ENCODE peak calls at places on chromosomes 7 and 10, in four cellular contexts. One of them, this sample, is unnamed.

GRCh38 chr7:152621426-152621825 is 54.5 kb downstream of the XRCC2 start:
- DNase-seq in PC-9: no peak
- DNase-seq in neural progenitor cell: no peak
- DNase-seq in BE2C: no peak
- DNase-seq in this sample: no peak

GRCh38 chr10:27550823-27551222 is 46.7 kb downstream of the RAB18 start:
- DNase-seq in neural progenitor cell: no peak
- DNase-seq in BE2C: no peak
- DNase-seq in PC-9: no peak
- DNase-seq in this sample: no peak

GRCh38 chr10:97042716-97043562 is 142.8 kb downstream of the SLIT1 start:
- DNase-seq in PC-9: no peak
- DNase-seq in BE2C: no peak
- DNase-seq in neural progenitor cell: no peak
- DNase-seq in this sample: no peak

GRCh38 chr7:47254081-47255006 is 327.6 kb downstream of the TNS3 start:
- DNase-seq in neural progenitor cell: peak; percentile 92
- DNase-seq in BE2C: peak; percentile 87
- DNase-seq in PC-9: peak; percentile 79
- DNase-seq in this sample: peak; percentile 75

GRCh38 chr7:109696723-109697122 is 1127.0 kb downstream of the DNAJB9 start:
- DNase-seq in BE2C: no peak
- DNase-seq in PC-9: no peak
- DNase-seq in neural progenitor cell: no peak
- DNase-seq in this sample: no peak

GRCh38 chr10:11353229-11353896 is 258.1 kb downstream of the USP6NL start:
- DNase-seq in BE2C: no peak
- DNase-seq in neural progenitor cell: no peak
- DNase-seq in PC-9: no peak
- DNase-seq in this sample: no peak

GRCh38 chr7:35749548-35749947 is 51.3 kb upstream of the SEPTIN7 start:
- DNase-seq in neural progenitor cell: no peak
- DNase-seq in PC-9: no peak
- DNase-seq in BE2C: no peak
- DNase-seq in this sample: no peak

GRCh38 chr7:139242741-139243281 is 11.8 kb downstream of the UBN2 start:
- DNase-seq in neural progenitor cell: no peak
- DNase-seq in BE2C: no peak
- DNase-seq in PC-9: peak; percentile 28
- DNase-seq in this sample: no peak

GRCh38 chr10:115355162-115355760 is 262.1 kb downstream of the ATRNL1 start:
- DNase-seq in neural progenitor cell: peak; percentile 85
- DNase-seq in BE2C: peak; percentile 48
- DNase-seq in PC-9: peak; percentile 20
- DNase-seq in this sample: no peak

GRCh38 chr10:42963302-42963701 is 113.6 kb upstream of the RET start:
- DNase-seq in neural progenitor cell: no peak
- DNase-seq in BE2C: no peak
- DNase-seq in PC-9: no peak
- DNase-seq in this sample: peak; percentile 36

GRCh38 chr7:22093003-22093402 is 147.3 kb upstream of the CDCA7L start:
- DNase-seq in BE2C: no peak
- DNase-seq in PC-9: no peak
- DNase-seq in neural progenitor cell: no peak
- DNase-seq in this sample: no peak

GRCh38 chr7:90272242-90272641 is 27.3 kb downstream of the CFAP69 start:
- DNase-seq in BE2C: no peak
- DNase-seq in neural progenitor cell: no peak
- DNase-seq in PC-9: no peak
- DNase-seq in this sample: no peak

GRCh38 chr10:103761075-103761920 is 94.1 kb downstream of the SH3PXD2A start:
- DNase-seq in BE2C: no peak
- DNase-seq in PC-9: peak; percentile 52
- DNase-seq in neural progenitor cell: no peak
- DNase-seq in this sample: no peak

GRCh38 chr10:113665806-113666354 is 2.0 kb upstream of the NRAP start:
- DNase-seq in BE2C: no peak
- DNase-seq in neural progenitor cell: peak; percentile 53
- DNase-seq in PC-9: peak; percentile 59
- DNase-seq in this sample: no peak

GRCh38 chr7:31553636-31554035 is 39.7 kb downstream of the ITPRID1 start:
- DNase-seq in BE2C: no peak
- DNase-seq in neural progenitor cell: no peak
- DNase-seq in PC-9: no peak
- DNase-seq in this sample: no peak

GRCh38 chr7:44384586-44385383 is 59.4 kb upstream of the CAMK2B start:
- DNase-seq in BE2C: no peak
- DNase-seq in neural progenitor cell: no peak
- DNase-seq in PC-9: no peak
- DNase-seq in this sample: no peak

GRCh38 chr10:102467971-102468438 is 16.7 kb upstream of the C10orf95 start:
- DNase-seq in PC-9: no peak
- DNase-seq in BE2C: no peak
- DNase-seq in neural progenitor cell: no peak
- DNase-seq in this sample: peak; percentile 80

GRCh38 chr7:108824840-108825540 is 255.3 kb downstream of the DNAJB9 start:
- DNase-seq in PC-9: peak; percentile 20
- DNase-seq in neural progenitor cell: no peak
- DNase-seq in BE2C: no peak
- DNase-seq in this sample: no peak

GRCh38 chr7:151837285-151838042 is 39.5 kb downstream of the PRKAG2 start:
- DNase-seq in PC-9: no peak
- DNase-seq in BE2C: no peak
- DNase-seq in neural progenitor cell: peak; percentile 91
- DNase-seq in this sample: peak; percentile 75

GRCh38 chr7:1937252-1937605 is 267.2 kb downstream of the ELFN1 start:
- DNase-seq in neural progenitor cell: no peak
- DNase-seq in BE2C: no peak
- DNase-seq in PC-9: no peak
- DNase-seq in this sample: peak; percentile 26

GRCh38 chr7:110307776-110308175 is 783.2 kb upstream of the LRRN3 start:
- DNase-seq in PC-9: no peak
- DNase-seq in neural progenitor cell: no peak
- DNase-seq in BE2C: no peak
- DNase-seq in this sample: no peak

GRCh38 chr7:128453836-128454804 is 1.6 kb upstream of the HILPDA start:
- DNase-seq in neural progenitor cell: peak; percentile 88
- DNase-seq in PC-9: no peak
- DNase-seq in BE2C: peak; percentile 94
- DNase-seq in this sample: peak; percentile 81

GRCh38 chr10:11576092-11576809 is 35.2 kb downstream of the USP6NL start:
- DNase-seq in PC-9: no peak
- DNase-seq in neural progenitor cell: no peak
- DNase-seq in BE2C: no peak
- DNase-seq in this sample: no peak

GRCh38 chr10:16948335-16948734 is 131.1 kb upstream of the RSU1 start:
- DNase-seq in neural progenitor cell: no peak
- DNase-seq in PC-9: no peak
- DNase-seq in BE2C: no peak
- DNase-seq in this sample: no peak

GRCh38 chr7:134941185-134941900 is 45.0 kb upstream of the AGBL3 start:
- DNase-seq in neural progenitor cell: peak; percentile 31
- DNase-seq in PC-9: peak; percentile 51
- DNase-seq in BE2C: no peak
- DNase-seq in this sample: no peak

GRCh38 chr10:20181408-20181807 is 365.2 kb downstream of the PLXDC2 start:
- DNase-seq in neural progenitor cell: peak; percentile 8
- DNase-seq in PC-9: no peak
- DNase-seq in BE2C: peak; percentile 4
- DNase-seq in this sample: no peak

GRCh38 chr10:93542358-93542791 is 24.1 kb upstream of the FFAR4 start:
- DNase-seq in PC-9: no peak
- DNase-seq in neural progenitor cell: peak; percentile 13
- DNase-seq in BE2C: peak; percentile 68
- DNase-seq in this sample: no peak

GRCh38 chr7:111796671-111797070 is 234.4 kb upstream of the IMMP2L start:
- DNase-seq in neural progenitor cell: no peak
- DNase-seq in BE2C: no peak
- DNase-seq in PC-9: no peak
- DNase-seq in this sample: no peak

GRCh38 chr7:111802194-111802785 is 240.0 kb upstream of the IMMP2L start:
- DNase-seq in PC-9: no peak
- DNase-seq in BE2C: no peak
- DNase-seq in neural progenitor cell: no peak
- DNase-seq in this sample: no peak

GRCh38 chr7:111806232-111806631 is 243.9 kb upstream of the IMMP2L start:
- DNase-seq in BE2C: no peak
- DNase-seq in PC-9: no peak
- DNase-seq in neural progenitor cell: peak; percentile 48
- DNase-seq in this sample: no peak

GRCh38 chr7:111803015-111803758 is 240.9 kb upstream of the IMMP2L start:
- DNase-seq in PC-9: no peak
- DNase-seq in BE2C: no peak
- DNase-seq in neural progenitor cell: no peak
- DNase-seq in this sample: no peak

GRCh38 chr7:111801277-111801676 is 239.0 kb upstream of the IMMP2L start:
- DNase-seq in neural progenitor cell: no peak
- DNase-seq in BE2C: no peak
- DNase-seq in PC-9: no peak
- DNase-seq in this sample: no peak
- H3K4me3 ChIP-seq in neural progenitor cell: no peak overlapping the region
- H3K4me3 ChIP-seq in BE2C: no peak overlapping the region
- H3K4me3 ChIP-seq in PC-9: no peak overlapping the region
- H3K4me3 ChIP-seq in this sample: no peak overlapping the region

GRCh38 chr10:77965294-77965693 is 38.7 kb upstream of the DLG5 start:
- DNase-seq in BE2C: no peak
- DNase-seq in neural progenitor cell: no peak
- DNase-seq in PC-9: no peak
- DNase-seq in this sample: no peak
- TF ChIP-seq CTCF in BE2C: no peak
- TF ChIP-seq CTCF in neural progenitor cell: no peak
- TF ChIP-seq CTCF in PC-9: no peak
- TF ChIP-seq CTCF in this sample: no peak

GRCh38 chr7:32659853-32660252 is 164.6 kb downstream of the AVL9 start:
- DNase-seq in PC-9: no peak
- DNase-seq in neural progenitor cell: no peak
- DNase-seq in BE2C: no peak
- DNase-seq in this sample: no peak
- H3K4me3 ChIP-seq in PC-9: no peak overlapping the region
- H3K4me3 ChIP-seq in neural progenitor cell: no peak overlapping the region
- H3K4me3 ChIP-seq in BE2C: no peak overlapping the region
- H3K4me3 ChIP-seq in this sample: no peak overlapping the region

DNA sequence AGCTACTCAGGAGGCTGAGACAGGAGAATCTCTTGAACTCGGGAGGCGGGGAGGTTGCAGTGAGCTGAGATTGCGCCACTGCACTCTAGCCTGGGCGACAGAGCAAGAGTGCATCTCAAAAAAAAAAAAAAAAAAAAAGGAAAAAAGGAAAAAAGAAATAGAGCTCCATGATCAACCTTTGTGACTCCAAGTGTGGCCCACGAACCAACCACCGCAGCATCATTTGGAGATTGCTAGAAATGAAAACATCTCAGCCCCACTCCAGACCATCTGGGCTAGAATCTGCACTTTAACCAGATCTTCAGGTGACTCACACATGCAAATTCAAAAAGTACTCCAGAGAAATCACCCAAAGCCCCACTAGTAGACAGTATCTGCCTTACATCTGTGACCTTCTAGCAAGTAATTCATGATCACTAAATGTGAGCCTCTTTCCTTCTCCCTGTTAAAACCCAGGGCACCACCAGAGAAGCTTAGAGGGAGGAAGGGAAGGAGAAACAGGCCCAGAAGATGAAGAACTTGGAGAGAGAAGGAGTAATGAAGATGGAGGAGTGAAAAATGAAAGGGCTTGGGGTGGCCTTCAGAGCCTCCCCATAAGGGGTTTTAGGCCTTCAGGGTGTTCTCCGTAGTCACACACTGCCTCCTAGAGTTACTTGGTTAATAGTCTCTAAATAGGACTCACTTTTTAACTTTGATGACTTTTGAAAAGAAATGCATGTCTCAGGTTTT is 94.1 kb downstream of the SLC37A3 start:
- DNase-seq in PC-9: no peak
- DNase-seq in neural progenitor cell: no peak
- DNase-seq in BE2C: no peak
- DNase-seq in this sample: no peak
- TF ChIP-seq CTCF in PC-9: peak; percentile 28
- TF ChIP-seq CTCF in neural progenitor cell: peak; percentile 41
- TF ChIP-seq CTCF in BE2C: peak; percentile 43
- TF ChIP-seq CTCF in this sample: peak; percentile 26

GRCh38 chr7:27128776-27129728 is 1.5 kb downstream of the HOXA4 start:
- DNase-seq in PC-9: no peak
- DNase-seq in BE2C: no peak
- DNase-seq in neural progenitor cell: no peak
- DNase-seq in this sample: no peak
- H3K4me3 ChIP-seq in PC-9: no peak overlapping the region
- H3K4me3 ChIP-seq in BE2C: no peak overlapping the region
- H3K4me3 ChIP-seq in neural progenitor cell: no peak overlapping the region
- H3K4me3 ChIP-seq in this sample: peak overlapping the region; percentile 49

GRCh38 chr7:11341285-11341944 is 367.7 kb downstream of the PHF14 start:
- DNase-seq in neural progenitor cell: peak; percentile 47
- DNase-seq in BE2C: peak; percentile 39
- DNase-seq in PC-9: peak; percentile 15
- DNase-seq in this sample: no peak
- TF ChIP-seq CTCF in neural progenitor cell: peak; percentile 60
- TF ChIP-seq CTCF in BE2C: peak; percentile 76
- TF ChIP-seq CTCF in PC-9: peak; percentile 47
- TF ChIP-seq CTCF in this sample: peak; percentile 17

This sample was measured in left lung.